ENCODE peak calls at places on chromosome 21, in four cellular contexts. O is left ventricle myocardium inferior, X is left cardiac atrium, R is left colon. Q is an unnamed sample.

GRCh38 chr21:31693222-31693621 is 33.7 kb downstream of the SOD1 start:
- DNase-seq in O (no peak), X (no peak), R (no peak), Q (no peak)

GRCh38 chr21:33514234-33514633 is 22.7 kb upstream of the DNAJC28 start:
- DNase-seq in O (no peak), X (no peak), R (no peak), Q (no peak)

GRCh38 chr21:37564924-37565529 is 198.5 kb downstream of the DYRK1A start:
- DNase-seq in O (no peak), X (no peak), R (no peak), Q (peak)

GRCh38 chr21:33578214-33578613 is 10.3 kb downstream of the DONSON start:
- DNase-seq in O (no peak), X (no peak), R (no peak), Q (no peak)

GRCh38 chr21:32719085-32719484 is 8.7 kb downstream of the SYNJ1 start:
- DNase-seq in O (no peak), X (no peak), R (no peak), Q (no peak)

GRCh38 chr21:46596201-46596600 is 8.7 kb downstream of the S100B start:
- DNase-seq in O (no peak), X (no peak), R (no peak), Q (no peak)

GRCh38 chr21:17468698-17469097 is 44.1 kb upstream of the CXADR start:
- DNase-seq in O (no peak), X (no peak), R (no peak), Q (no peak)

GRCh38 chr21:33901421-33902288 is 13.9 kb downstream of the ATP5PO start:
- DNase-seq in O (no peak), X (peak), R (no peak), Q (peak)

GRCh38 chr21:28793043-28793442 is 199.6 kb downstream of the LTN1 start:
- DNase-seq in O (no peak), X (no peak), R (no peak), Q (peak)

GRCh38 chr21:39430954-39431353 is 14.6 kb downstream of the LCA5L start:
- DNase-seq in O (no peak), X (no peak), R (no peak), Q (no peak)

GRCh38 chr21:37463083-37463780 is 96.7 kb downstream of the DYRK1A start:
- DNase-seq in O (no peak), X (peak), R (no peak), Q (peak)

GRCh38 chr21:32494946-32495703 is 82.6 kb downstream of the EVA1C start:
- DNase-seq in O (no peak), X (no peak), R (no peak), Q (no peak)

GRCh38 chr21:46392921-46393320 is 65.8 kb upstream of the DIP2A start:
- DNase-seq in O (peak), X (peak), R (no peak), Q (no peak)

GRCh38 chr21:35048706-35049617 is at the start of gene RUNX1:
- DNase-seq in O (no peak), X (peak), R (peak), Q (no peak)

GRCh38 chr21:46560568-46561447 is 44.1 kb downstream of the S100B start:
- DNase-seq in O (no peak), X (no peak), R (no peak), Q (no peak)

GRCh38 chr21:43691086-43691795 is 27.7 kb upstream of the PDXK start:
- DNase-seq in O (no peak), X (no peak), R (no peak), Q (no peak)

GRCh38 chr21:32334980-32335471 is 36.4 kb downstream of the MRAP start:
- DNase-seq in O (no peak), X (no peak), R (no peak), Q (peak)

GRCh38 chr21:17745086-17745485 is 74.1 kb downstream of the C21orf91 start:
- DNase-seq in O (no peak), X (no peak), R (no peak), Q (no peak)

Q was measured in neural progenitor cell.